ENCODE peak calls at places on chromosomes 6 and 20, in six cellular contexts. C, T, V, A, U and Y are unnamed samples.

GRCh38 chr6:56816393-56816792 is 138.5 kb upstream of the BEND6 start:
- DNase-seq in C (no peak), T (no peak), V (no peak), A (no peak), U (no peak), Y (no peak)

GRCh38 chr6:137233561-137234504 is 14.6 kb upstream of the IFNGR1 start:
- DNase-seq in C (no peak), T (peak), V (no peak), A (no peak), U (peak), Y (peak)

GRCh38 chr6:7156666-7157278 is 49.0 kb downstream of the RREB1 start:
- DNase-seq in C (no peak), T (peak), V (no peak), A (no peak), U (peak), Y (no peak)

GRCh38 chr6:160015778-160016684 is 47.1 kb downstream of the IGF2R start:
- DNase-seq in C (no peak), T (no peak), V (no peak), A (peak), U (no peak), Y (no peak)

GRCh38 chr20:20694591-20694990 is 17.9 kb downstream of the RALGAPA2 start:
- DNase-seq in C (no peak), T (no peak), V (no peak), A (no peak), U (no peak), Y (no peak)

GRCh38 chr6:95905132-95905531 is 110.6 kb upstream of the FUT9 start:
- DNase-seq in C (no peak), T (no peak), V (no peak), A (no peak), U (no peak), Y (no peak)

GRCh38 chr6:72283571-72283970 is 338.3 kb upstream of the KCNQ5 start:
- DNase-seq in C (no peak), T (no peak), V (no peak), A (no peak), U (no peak), Y (no peak)

GRCh38 chr6:44775121-44775520 is 387.6 kb downstream of the CDC5L start:
- DNase-seq in C (no peak), T (no peak), V (no peak), A (no peak), U (no peak), Y (no peak)

GRCh38 chr20:33059741-33060390 is 6.2 kb downstream of the BPIFB3 start:
- DNase-seq in C (no peak), T (no peak), V (no peak), A (no peak), U (no peak), Y (no peak)

GRCh38 chr6:43951756-43952675 is 175.2 kb downstream of the MRPL14 start:
- DNase-seq in C (no peak), T (no peak), V (no peak), A (no peak), U (no peak), Y (no peak)

GRCh38 chr6:166598441-166599138 is 12.1 kb upstream of the RAMACL start:
- DNase-seq in C (no peak), T (no peak), V (no peak), A (no peak), U (peak), Y (peak)

GRCh38 chr6:139655783-139656705 is 281.6 kb upstream of the CITED2 start:
- DNase-seq in C (peak), T (peak), V (no peak), A (no peak), U (no peak), Y (no peak)

GRCh38 chr6:112636650-112637260 is 289.6 kb downstream of the RFPL4B start:
- DNase-seq in C (no peak), T (no peak), V (no peak), A (no peak), U (peak), Y (peak)

GRCh38 chr6:150967910-150968309 is 102.4 kb downstream of the MTHFD1L start:
- DNase-seq in C (no peak), T (no peak), V (no peak), A (no peak), U (no peak), Y (no peak)

GRCh38 chr6:82680192-82680591 is 316.6 kb downstream of the TPBG start:
- DNase-seq in C (no peak), T (no peak), V (no peak), A (no peak), U (no peak), Y (no peak)

GRCh38 chr6:41272591-41273175 is 13.8 kb downstream of the TREM1 start:
- DNase-seq in C (no peak), T (no peak), V (no peak), A (no peak), U (no peak), Y (no peak)
- TF ChIP-seq CTCF in C (no peak), T (no peak), V (no peak), A (no peak), U (no peak), Y (no peak)

GRCh38 chr20:48657426-48658197 is 170.2 kb downstream of the PREX1 start:
- DNase-seq in C (peak), T (peak), V (peak), A (peak), U (peak), Y (peak)

GRCh38 chr20:48658505-48658904 is 169.3 kb downstream of the PREX1 start:
- DNase-seq in C (no peak), T (no peak), V (no peak), A (no peak), U (no peak), Y (no peak)

GRCh38 chr20:48658198-48658476 is 169.7 kb downstream of the PREX1 start:
- DNase-seq in C (no peak), T (no peak), V (no peak), A (no peak), U (no peak), Y (no peak)

GRCh38 chr20:48656120-48656519 is 171.7 kb downstream of the PREX1 start:
- DNase-seq in C (no peak), T (no peak), V (no peak), A (no peak), U (no peak), Y (no peak)

GRCh38 chr20:48656661-48657211 is 171.1 kb downstream of the PREX1 start:
- DNase-seq in C (peak), T (no peak), V (no peak), A (no peak), U (no peak), Y (no peak)
- TF ChIP-seq CTCF in C (peak), T (no peak), V (no peak), A (no peak), U (peak), Y (no peak)

GRCh38 chr20:13220194-13220856 is 749 bp upstream of the ISM1 start:
- DNase-seq in C (no peak), T (peak), V (peak), A (peak), U (peak), Y (no peak)
- TF ChIP-seq CTCF in C (no peak), T (no peak), V (no peak), A (no peak), U (no peak), Y (no peak)

DNA sequence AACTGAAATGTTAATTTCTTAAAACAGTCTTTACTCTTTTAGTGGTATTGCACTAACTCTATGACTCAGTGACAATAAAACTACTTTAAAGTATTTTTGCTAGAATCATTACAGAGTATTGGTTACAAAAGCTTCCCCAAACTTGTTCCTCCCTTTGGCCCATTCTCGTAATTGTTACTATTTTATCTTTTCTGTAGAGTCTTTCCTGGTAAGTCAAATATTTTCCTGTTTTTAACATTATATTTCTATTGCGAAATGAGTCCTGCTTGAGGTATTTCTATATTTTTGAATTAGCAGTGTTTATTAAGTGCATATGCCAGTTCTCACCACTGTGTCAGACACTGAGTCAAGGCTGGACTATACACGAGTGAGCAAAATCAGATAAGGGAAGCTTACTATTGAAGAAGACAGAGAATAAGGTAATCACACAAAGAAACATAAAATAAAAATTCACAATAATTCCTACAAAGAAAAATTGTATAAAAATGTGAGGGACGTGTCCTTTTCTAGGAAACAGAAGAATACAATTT is 970.5 kb downstream of the EYS start:
- DNase-seq in C (no peak), T (no peak), V (no peak), A (no peak), U (no peak), Y (no peak)
- TF ChIP-seq CTCF in C (no peak), T (no peak), V (no peak), A (no peak), U (no peak), Y (no peak)

GRCh38 chr6:3063733-3064700 is 4.3 kb upstream of the RIPK1 start:
- DNase-seq in C (peak), T (peak), V (peak), A (peak), U (peak), Y (peak)
- TF ChIP-seq CTCF in C (no peak), T (no peak), V (no peak), A (no peak), U (peak), Y (no peak)

GRCh38 chr6:31546339-31546961 is at the start of gene ATP6V1G2:
- DNase-seq in C (peak), T (peak), V (peak), A (peak), U (peak), Y (peak)
- TF ChIP-seq CTCF in C (peak), T (peak), V (peak), A (peak), U (peak), Y (peak)